ENCODE peak calls at places on chromosomes 3 and 15, in five cellular contexts. R, K, T, I and L are unnamed samples.

GRCh38 chr3:183381179-183381578 is 47.2 kb downstream of the MCF2L2 start:
- DNase-seq in R (no peak), K (no peak), T (no peak), I (no peak), L (no peak)

GRCh38 chr3:71537211-71537611 is 46.3 kb downstream of the FOXP1 start:
- DNase-seq in R (no peak), K (no peak), T (no peak), I (no peak), L (no peak)

GRCh38 chr15:88636654-88637053 is 2.2 kb upstream of the ISG20 start:
- DNase-seq in R (no peak), K (no peak), T (no peak), I (no peak), L (no peak)

GRCh38 chr3:173650596-173650995 is 253.1 kb downstream of the NLGN1 start:
- DNase-seq in R (no peak), K (no peak), T (no peak), I (no peak), L (no peak)

GRCh38 chr3:190150681-190151080 is 30.0 kb upstream of the P3H2 start:
- DNase-seq in R (no peak), K (no peak), T (no peak), I (no peak), L (no peak)

GRCh38 chr15:48059786-48060185 is 61.0 kb upstream of the SLC24A5 start:
- DNase-seq in R (no peak), K (no peak), T (no peak), I (no peak), L (no peak)

GRCh38 chr3:100536093-100536492 is 43.7 kb downstream of the TMEM45A start:
- DNase-seq in R (no peak), K (no peak), T (no peak), I (no peak), L (no peak)

GRCh38 chr3:61682671-61683408 is 121.5 kb downstream of the PTPRG start:
- DNase-seq in R (peak), K (no peak), T (no peak), I (no peak), L (no peak)

GRCh38 chr3:2156244-2156847 is 57.7 kb downstream of the CNTN4 start:
- DNase-seq in R (no peak), K (no peak), T (peak), I (no peak), L (no peak)

GRCh38 chr3:35758358-35758757 is 119.0 kb downstream of the ARPP21 start:
- DNase-seq in R (peak), K (no peak), T (no peak), I (no peak), L (no peak)